ENCODE peak calls at places on chromosomes 5 and 9, in four cellular contexts. H is CD4-positive, alpha-beta T cell; P is NCI-H524; A is cardiac muscle cell. Y is an unnamed sample.

GRCh38 chr5:67578011-67578410 is 381.4 kb upstream of the CD180 start:
- DNase-seq in H (no peak), A (peak; percentile 4), P (no peak), Y (no peak)

GRCh38 chr9:124037790-124038189 is 26.2 kb downstream of the LHX2 start:
- DNase-seq in P (peak; percentile 83), A (no peak), H (no peak), Y (no peak)

GRCh38 chr9:97714435-97714834 is 17.3 kb upstream of the XPA start:
- DNase-seq in P (no peak), H (no peak), A (peak; percentile 25), Y (no peak)

GRCh38 chr9:99357575-99357974 is 135.5 kb downstream of the SEC61B start:
- DNase-seq in H (no peak), P (peak; percentile 54), A (no peak), Y (no peak)

GRCh38 chr5:10499066-10499465 is 57.4 kb downstream of the ROPN1L start:
- DNase-seq in P (no peak), A (no peak), H (no peak), Y (no peak)

GRCh38 chr9:84793251-84793650 is 123.7 kb downstream of the NTRK2 start:
- DNase-seq in P (no peak), H (no peak), A (no peak), Y (peak; percentile 81)

GRCh38 chr9:2281031-2281802 is 266.1 kb downstream of the SMARCA2 start:
- DNase-seq in A (peak; percentile 57), H (no peak), P (no peak), Y (no peak)

GRCh38 chr5:5313081-5313736 is 109.3 kb upstream of the ICE1 start:
- DNase-seq in A (no peak), H (no peak), P (no peak), Y (no peak)

GRCh38 chr9:77820293-77820954 is 172.3 kb upstream of the GNA14 start:
- DNase-seq in P (no peak), A (peak; percentile 50), H (no peak), Y (no peak)

GRCh38 chr5:65927497-65928340 is 1.3 kb downstream of the ERBIN start:
- DNase-seq in A (peak; percentile 68), P (no peak), H (peak; percentile 5), Y (no peak)

GRCh38 chr9:115042781-115043509 is 75.0 kb downstream of the TNC start:
- DNase-seq in A (peak; percentile 25), P (no peak), H (no peak), Y (no peak)

GRCh38 chr9:34929506-34930102 is 28.5 kb upstream of the PHF24 start:
- DNase-seq in H (no peak), P (peak; percentile 55), A (peak; percentile 32), Y (peak; percentile 45)

GRCh38 chr5:73655521-73656160 is 29.6 kb downstream of the ARHGEF28 start:
- DNase-seq in A (no peak), H (no peak), P (peak; percentile 76), Y (no peak)

GRCh38 chr9:37645903-37646506 is 4.7 kb upstream of the FRMPD1 start:
- DNase-seq in A (no peak), H (no peak), P (peak; percentile 81), Y (no peak)

GRCh38 chr5:75342836-75343235 is 5.8 kb downstream of the HMGCR start:
- DNase-seq in P (no peak), H (no peak), A (no peak), Y (no peak)

GRCh38 chr5:14794600-14795230 is 76.9 kb downstream of the ANKH start:
- DNase-seq in A (no peak), P (peak; percentile 44), H (no peak), Y (no peak)

GRCh38 chr5:107248065-107248695 is 422.6 kb downstream of the EFNA5 start:
- DNase-seq in A (peak; percentile 76), H (no peak), P (peak; percentile 52), Y (peak; percentile 37)

GRCh38 chr5:103433216-103433615 is 129.4 kb downstream of the NUDT12 start:
- DNase-seq in H (no peak), A (no peak), P (no peak), Y (no peak)

GRCh38 chr5:172905346-172905756 is 53.9 kb upstream of the RPL26L1 start:
- DNase-seq in H (no peak), A (no peak), P (no peak), Y (no peak)

GRCh38 chr5:133079048-133079447 is 27.2 kb downstream of the HSPA4 start:
- DNase-seq in H (no peak), P (no peak), A (peak; percentile 8), Y (no peak)

GRCh38 chr9:137023157-137023556 is 4.9 kb downstream of the ABCA2 start:
- DNase-seq in A (no peak), H (no peak), P (no peak), Y (no peak)

GRCh38 chr9:15135167-15135792 is 171.7 kb downstream of the TTC39B start:
- DNase-seq in P (peak; percentile 87), H (peak; percentile 12), A (peak; percentile 86), Y (peak; percentile 89)